ENCODE peak calls at places on chromosomes 7 and 10, in four cellular contexts. One of them, this sample, is unnamed. For H3K27me3, the result is how much of the 10 kb centered on the place peaks cover.

GRCh38 chr10:129495697-129496096 is 28.7 kb downstream of the MGMT start:
- DNase-seq in IMR-90: no peak
- DNase-seq in sigmoid colon: no peak
- DNase-seq in lower lobe of right lung: no peak
- DNase-seq in this sample: no peak

GRCh38 chr10:102540023-102540422 is 36.3 kb downstream of the SUFU start:
- DNase-seq in IMR-90: peak
- DNase-seq in sigmoid colon: no peak
- DNase-seq in lower lobe of right lung: no peak
- DNase-seq in this sample: no peak

GRCh38 chr10:124590216-124591122 is 128.8 kb downstream of the LHPP start:
- DNase-seq in IMR-90: no peak
- DNase-seq in sigmoid colon: peak
- DNase-seq in lower lobe of right lung: no peak
- DNase-seq in this sample: no peak

GRCh38 chr10:17178006-17178405 is 23.5 kb downstream of the TRDMT1 start:
- DNase-seq in IMR-90: no peak
- DNase-seq in sigmoid colon: no peak
- DNase-seq in lower lobe of right lung: no peak
- DNase-seq in this sample: no peak

GRCh38 chr7:48168159-48168558 is 3.1 kb upstream of the ABCA13 start:
- DNase-seq in IMR-90: peak
- DNase-seq in sigmoid colon: no peak
- DNase-seq in lower lobe of right lung: no peak
- DNase-seq in this sample: no peak

GRCh38 chr7:48182736-48183369 is 11.6 kb downstream of the ABCA13 start:
- DNase-seq in IMR-90: peak
- DNase-seq in sigmoid colon: no peak
- DNase-seq in lower lobe of right lung: no peak
- DNase-seq in this sample: no peak

GRCh38 chr7:153297141-153297540 is 537.6 kb downstream of the ACTR3B start:
- DNase-seq in IMR-90: no peak
- DNase-seq in sigmoid colon: no peak
- DNase-seq in lower lobe of right lung: no peak
- DNase-seq in this sample: no peak

GRCh38 chr10:99370993-99371392 is 41.8 kb downstream of the CNNM1 start:
- DNase-seq in IMR-90: peak
- DNase-seq in sigmoid colon: no peak
- DNase-seq in lower lobe of right lung: no peak
- DNase-seq in this sample: no peak

GRCh38 chr7:37394158-37394557 is 54.5 kb downstream of the ELMO1 start:
- DNase-seq in IMR-90: no peak
- DNase-seq in sigmoid colon: no peak
- DNase-seq in lower lobe of right lung: no peak
- DNase-seq in this sample: no peak

GRCh38 chr7:141045126-141045841 is 28.6 kb upstream of the TMEM178B start:
- DNase-seq in IMR-90: peak
- DNase-seq in sigmoid colon: no peak
- DNase-seq in lower lobe of right lung: no peak
- DNase-seq in this sample: no peak

GRCh38 chr10:86367339-86367951 is 850 bp upstream of the GRID1 start:
- DNase-seq in IMR-90: no peak
- DNase-seq in sigmoid colon: peak
- DNase-seq in lower lobe of right lung: peak
- DNase-seq in this sample: peak

GRCh38 chr10:24874133-24874532 is 78.3 kb downstream of the PRTFDC1 start:
- DNase-seq in IMR-90: no peak
- DNase-seq in sigmoid colon: no peak
- DNase-seq in lower lobe of right lung: no peak
- DNase-seq in this sample: no peak
- H3K27ac ChIP-seq in IMR-90: no peak
- H3K27ac ChIP-seq in sigmoid colon: no peak
- H3K27ac ChIP-seq in lower lobe of right lung: peak
- H3K27ac ChIP-seq in this sample: no peak

DNA sequence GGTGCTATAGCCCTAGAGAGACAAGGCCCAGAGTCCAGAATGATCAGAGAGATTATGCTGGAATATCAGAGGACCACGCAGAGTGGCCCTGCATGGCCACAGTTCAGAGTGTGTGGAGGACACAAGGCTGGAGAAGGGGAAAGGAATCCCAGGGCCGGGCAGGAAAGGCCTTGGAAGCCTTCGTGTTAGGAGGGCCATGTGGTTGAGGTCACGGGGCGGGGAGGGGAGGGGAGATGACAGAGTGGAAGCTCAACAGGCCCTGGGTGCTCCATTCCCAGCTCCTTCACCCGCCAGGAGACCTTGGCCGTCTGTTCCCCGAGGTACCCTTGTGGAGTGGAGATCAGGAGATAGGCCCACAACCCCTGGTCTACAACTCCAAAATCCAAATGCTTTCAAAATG is 13.2 kb upstream of the EN2 start:
- DNase-seq in IMR-90: no peak
- DNase-seq in sigmoid colon: no peak
- DNase-seq in lower lobe of right lung: peak
- DNase-seq in this sample: no peak
- H3K27me3 ChIP-seq in IMR-90: under half
- H3K27me3 ChIP-seq in sigmoid colon: under half
- H3K27me3 ChIP-seq in lower lobe of right lung: half or more
- H3K27me3 ChIP-seq in this sample: under half

DNA sequence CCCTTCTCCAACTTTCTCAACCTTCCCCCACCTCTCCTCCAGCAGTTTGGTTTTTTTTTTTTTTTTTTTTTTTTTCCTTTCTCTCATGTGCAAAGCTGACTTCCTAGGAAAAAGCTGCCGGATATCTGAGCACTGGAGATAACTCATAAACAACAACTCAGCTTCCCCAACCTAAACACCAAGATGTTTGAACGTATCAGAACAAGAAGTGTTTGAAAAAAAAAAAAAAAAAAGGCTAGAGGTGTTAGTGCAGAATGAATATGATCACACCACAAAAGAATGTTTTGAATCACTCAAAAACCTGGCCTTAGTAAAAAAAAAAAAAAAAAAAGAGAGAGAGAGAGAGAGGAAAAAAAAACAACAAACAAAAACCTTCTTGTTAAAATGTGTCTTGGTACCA is 11.2 kb downstream of the GATA3 start:
- DNase-seq in IMR-90: no peak
- DNase-seq in sigmoid colon: no peak
- DNase-seq in lower lobe of right lung: no peak
- DNase-seq in this sample: no peak
- TF ChIP-seq CTCF in IMR-90: no peak
- TF ChIP-seq CTCF in sigmoid colon: no peak
- TF ChIP-seq CTCF in lower lobe of right lung: no peak
- TF ChIP-seq CTCF in this sample: no peak

GRCh38 chr10:73094249-73094850 is 2.3 kb downstream of the P4HA1 start:
- DNase-seq in IMR-90: peak
- DNase-seq in sigmoid colon: no peak
- DNase-seq in lower lobe of right lung: no peak
- DNase-seq in this sample: no peak
- H3K27ac ChIP-seq in IMR-90: no peak
- H3K27ac ChIP-seq in sigmoid colon: peak
- H3K27ac ChIP-seq in lower lobe of right lung: peak
- H3K27ac ChIP-seq in this sample: peak

DNA sequence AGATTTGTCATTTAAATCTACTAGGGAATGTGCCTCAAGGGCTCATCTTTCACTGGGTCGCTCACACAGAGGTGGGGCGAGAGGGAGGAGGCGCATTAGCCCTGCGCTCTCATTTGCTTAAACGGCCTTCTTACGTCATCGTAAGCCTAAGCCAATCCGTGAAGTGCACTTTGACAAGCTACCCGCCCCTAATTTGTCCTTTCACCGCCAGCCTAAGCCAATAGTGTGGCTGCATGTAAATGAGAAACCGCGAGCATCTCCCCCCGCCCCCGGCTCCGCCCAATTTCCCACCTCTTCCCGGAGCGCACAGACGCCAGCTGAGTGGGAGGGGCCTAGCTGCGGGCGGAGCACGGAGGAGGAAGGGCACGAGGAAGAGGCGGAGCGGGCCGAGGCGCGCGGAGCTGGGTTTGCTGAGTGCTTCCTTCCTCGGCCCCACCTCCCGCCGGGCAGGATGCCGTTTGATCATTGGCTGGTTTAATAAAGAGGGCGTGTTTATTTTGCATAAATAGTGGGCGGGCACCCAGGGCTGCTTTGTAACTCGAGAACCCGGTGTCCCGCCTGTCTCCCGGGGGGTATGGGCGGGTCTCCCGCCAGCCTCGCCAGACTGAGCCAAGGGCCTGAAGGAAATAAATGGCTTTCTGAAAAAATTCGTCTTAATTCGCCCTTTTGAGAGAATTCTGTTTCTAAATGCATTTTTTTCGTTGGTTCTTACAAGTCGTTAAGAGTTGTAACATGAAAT is 289.6 kb upstream of the NFE2L3 start:
- DNase-seq in IMR-90: peak
- DNase-seq in sigmoid colon: peak
- DNase-seq in lower lobe of right lung: peak
- DNase-seq in this sample: peak
- H3K27me3 ChIP-seq in IMR-90: under half
- H3K27me3 ChIP-seq in sigmoid colon: under half
- H3K27me3 ChIP-seq in lower lobe of right lung: half or more
- H3K27me3 ChIP-seq in this sample: half or more

GRCh38 chr7:32905175-32905662 is 13.7 kb upstream of the KBTBD2 start:
- DNase-seq in IMR-90: peak
- DNase-seq in sigmoid colon: no peak
- DNase-seq in lower lobe of right lung: peak
- DNase-seq in this sample: no peak
- TF ChIP-seq CTCF in IMR-90: no peak
- TF ChIP-seq CTCF in sigmoid colon: no peak
- TF ChIP-seq CTCF in lower lobe of right lung: no peak
- TF ChIP-seq CTCF in this sample: no peak

GRCh38 chr7:138569418-138569817 is 109.4 kb downstream of the TRIM24 start:
- DNase-seq in IMR-90: no peak
- DNase-seq in sigmoid colon: no peak
- DNase-seq in lower lobe of right lung: no peak
- DNase-seq in this sample: no peak

GRCh38 chr7:138570715-138571114 is 110.7 kb downstream of the TRIM24 start:
- DNase-seq in IMR-90: no peak
- DNase-seq in sigmoid colon: no peak
- DNase-seq in lower lobe of right lung: no peak
- DNase-seq in this sample: no peak

GRCh38 chr7:138568655-138569054 is 108.6 kb downstream of the TRIM24 start:
- DNase-seq in IMR-90: no peak
- DNase-seq in sigmoid colon: no peak
- DNase-seq in lower lobe of right lung: no peak
- DNase-seq in this sample: no peak

GRCh38 chr7:138575897-138576428 is 115.9 kb downstream of the TRIM24 start:
- DNase-seq in IMR-90: no peak
- DNase-seq in sigmoid colon: no peak
- DNase-seq in lower lobe of right lung: no peak
- DNase-seq in this sample: no peak

GRCh38 chr7:138573741-138574140 is 113.7 kb downstream of the TRIM24 start:
- DNase-seq in IMR-90: no peak
- DNase-seq in sigmoid colon: no peak
- DNase-seq in lower lobe of right lung: no peak
- DNase-seq in this sample: no peak
- H3K27ac ChIP-seq in IMR-90: no peak
- H3K27ac ChIP-seq in sigmoid colon: no peak
- H3K27ac ChIP-seq in lower lobe of right lung: no peak
- H3K27ac ChIP-seq in this sample: no peak

DNA sequence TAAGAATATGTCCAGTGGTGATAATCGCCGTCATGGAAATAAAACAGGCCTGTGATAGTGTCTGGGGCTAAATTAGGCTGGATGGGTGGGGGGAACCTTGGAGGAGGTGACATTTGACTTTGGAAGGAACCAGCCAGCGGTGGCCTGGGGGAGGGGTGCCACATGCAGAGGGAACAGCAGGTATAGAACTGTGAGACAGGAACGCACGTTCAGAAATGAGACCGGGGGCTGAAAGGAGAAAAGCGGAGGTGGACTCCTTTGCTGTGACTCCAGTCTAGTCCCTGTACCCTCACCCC is 2.6 kb upstream of the CYP26A1 start:
- DNase-seq in IMR-90: no peak
- DNase-seq in sigmoid colon: no peak
- DNase-seq in lower lobe of right lung: no peak
- DNase-seq in this sample: no peak
- H3K27me3 ChIP-seq in IMR-90: half or more
- H3K27me3 ChIP-seq in sigmoid colon: under half
- H3K27me3 ChIP-seq in lower lobe of right lung: half or more
- H3K27me3 ChIP-seq in this sample: under half